ENCODE peak calls at places on chromosomes 7 and 10, in eight cellular contexts. C, B, O, V, L, A, U and E are unnamed samples.

GRCh38 chr10:30803901-30804322 is 174.4 kb upstream of the LYZL2 start:
- DNase-seq in B (no peak), V (peak), C (peak), U (no peak), L (peak), A (no peak), O (peak), E (no peak)

GRCh38 chr7:97025983-97026704 is 1.5 kb upstream of the DLX5 start:
- DNase-seq in U (no peak), A (peak), C (peak), O (no peak), B (no peak), L (no peak), V (no peak), E (no peak)

GRCh38 chr10:3397231-3397630 is 224.6 kb upstream of the PITRM1 start:
- DNase-seq in O (peak), A (no peak), C (peak), L (no peak), V (no peak), B (no peak), U (no peak), E (no peak)

GRCh38 chr10:68628576-68629127 is 68.5 kb downstream of the TET1 start:
- DNase-seq in V (peak), O (peak), A (no peak), U (peak), L (no peak), C (no peak), B (no peak), E (no peak)

GRCh38 chr10:131858583-131859340 is 42.0 kb upstream of the PPP2R2D start:
- DNase-seq in A (no peak), V (no peak), U (no peak), L (no peak), O (no peak), C (no peak), B (no peak), E (no peak)

GRCh38 chr10:47296111-47296894 is 3.7 kb upstream of the GDF10 start:
- DNase-seq in C (no peak), L (no peak), U (no peak), O (no peak), V (peak), B (no peak), A (no peak), E (no peak)

GRCh38 chr10:78925800-78926319 is 142.9 kb upstream of the ZMIZ1 start:
- DNase-seq in L (peak), U (no peak), C (peak), A (no peak), B (no peak), V (peak), O (peak), E (peak)

GRCh38 chr10:113007343-113007771 is 57.3 kb downstream of the TCF7L2 start:
- DNase-seq in C (no peak), O (no peak), V (no peak), U (peak), B (peak), L (no peak), A (no peak), E (no peak)

GRCh38 chr7:4823442-4824119 is 38.2 kb downstream of the PAPOLB start:
- DNase-seq in C (no peak), V (no peak), A (no peak), L (no peak), O (no peak), U (no peak), B (no peak), E (no peak)

GRCh38 chr7:135359633-135360032 is 126.0 kb downstream of the STRA8 start:
- DNase-seq in C (no peak), L (no peak), U (no peak), B (no peak), V (peak), A (no peak), O (no peak), E (no peak)

GRCh38 chr7:80018941-80019808 is 115.5 kb upstream of the GNAI1 start:
- DNase-seq in C (peak), V (peak), O (peak), A (peak), L (peak), B (peak), U (peak), E (no peak)

GRCh38 chr7:98107313-98107691 is 640 bp downstream of the LMTK2 start:
- DNase-seq in O (no peak), C (peak), B (no peak), V (peak), A (peak), L (peak), U (peak), E (no peak)

GRCh38 chr10:51804861-51805260 is 105.5 kb upstream of the CSTF2T start:
- DNase-seq in O (peak), U (no peak), B (no peak), C (peak), A (no peak), L (peak), V (peak), E (no peak)

GRCh38 chr10:34866848-34867247 is 51.8 kb upstream of the PARD3 start:
- DNase-seq in U (no peak), O (no peak), A (peak), C (no peak), L (no peak), B (no peak), V (no peak), E (no peak)

GRCh38 chr10:129426670-129427069 is 40.4 kb upstream of the MGMT start:
- DNase-seq in V (no peak), L (no peak), A (no peak), O (no peak), C (no peak), U (no peak), B (no peak), E (no peak)
- H3K4me2 ChIP-seq in V (no peak), L (no peak), A (no peak), O (no peak), C (no peak), U (no peak), B (no peak), E (no peak)

DNA sequence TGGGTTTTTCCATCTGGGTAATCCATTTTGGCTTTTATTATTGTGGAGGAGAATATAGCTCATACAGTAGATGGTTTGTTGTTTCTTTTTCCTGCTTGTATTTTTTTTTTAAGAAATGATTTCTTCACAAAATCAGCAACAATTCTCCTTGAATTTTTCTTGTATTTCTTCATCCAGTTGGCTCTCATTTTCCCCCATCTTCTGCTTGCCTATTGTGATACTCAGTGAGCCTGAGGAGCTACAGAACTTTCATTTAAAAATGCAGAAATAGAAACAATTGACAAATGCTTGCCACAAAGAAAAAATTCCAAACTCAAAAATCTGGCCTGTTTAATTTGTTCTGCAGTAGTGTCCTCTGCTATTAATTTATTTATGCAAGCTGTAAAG is 90.4 kb upstream of the OIT3 start:
- DNase-seq in O (peak), B (no peak), U (no peak), V (no peak), A (no peak), L (no peak), C (peak), E (no peak)
- H3K4me2 ChIP-seq in O (peak), B (no peak), U (no peak), V (peak), A (no peak), L (no peak), C (peak), E (no peak)

GRCh38 chr7:77531038-77531437 is 6.1 kb upstream of the PTPN12 start:
- DNase-seq in O (no peak), C (no peak), V (no peak), A (no peak), L (no peak), B (no peak), U (no peak), E (no peak)
- H3K4me2 ChIP-seq in O (no peak), C (no peak), V (no peak), A (no peak), L (no peak), B (no peak), U (no peak), E (no peak)

GRCh38 chr7:32119790-32120196 is 49.6 kb upstream of the PDE1C start:
- DNase-seq in B (no peak), L (no peak), O (no peak), U (no peak), V (no peak), C (no peak), A (no peak), E (no peak)

GRCh38 chr7:32117837-32118236 is 47.6 kb upstream of the PDE1C start:
- DNase-seq in L (no peak), B (no peak), V (no peak), A (no peak), C (peak), O (peak), U (no peak), E (no peak)

GRCh38 chr7:32116436-32116835 is 46.2 kb upstream of the PDE1C start:
- DNase-seq in L (peak), A (no peak), O (no peak), B (no peak), C (no peak), U (no peak), V (no peak), E (no peak)

GRCh38 chr7:32115831-32116230 is 45.6 kb upstream of the PDE1C start:
- DNase-seq in A (no peak), B (no peak), C (peak), O (peak), U (no peak), L (peak), V (no peak), E (peak)
- H3K4me2 ChIP-seq in A (no peak), B (no peak), C (no peak), O (no peak), U (no peak), L (peak), V (no peak), E (no peak)

GRCh38 chr7:111091623-111092370 is 870 bp downstream of the LRRN3 start:
- DNase-seq in B (no peak), V (no peak), C (no peak), U (no peak), L (no peak), O (no peak), A (peak), E (no peak)

GRCh38 chr7:111092406-111093160 is 1.7 kb downstream of the LRRN3 start:
- DNase-seq in U (peak), B (no peak), O (no peak), C (no peak), A (no peak), V (no peak), L (no peak), E (no peak)

GRCh38 chr7:111090834-111091233 is at the start of gene LRRN3:
- DNase-seq in B (no peak), O (peak), U (no peak), V (peak), L (no peak), C (peak), A (peak), E (no peak)

GRCh38 chr7:111088328-111088727 is 2.6 kb upstream of the LRRN3 start:
- DNase-seq in O (no peak), U (no peak), V (no peak), C (no peak), L (no peak), A (no peak), B (no peak), E (no peak)

GRCh38 chr7:111089822-111090426 is 1.0 kb upstream of the LRRN3 start:
- DNase-seq in V (peak), A (peak), L (peak), U (peak), B (peak), O (peak), C (peak), E (peak)
- H3K4me2 ChIP-seq in V (no peak), A (no peak), L (no peak), U (no peak), B (no peak), O (no peak), C (no peak), E (no peak)

GRCh38 chr10:110458583-110458920 is 39.2 kb upstream of the DUSP5 start:
- DNase-seq in B (no peak), C (no peak), L (no peak), V (no peak), U (peak), A (no peak), O (no peak), E (no peak)
- H3K4me2 ChIP-seq in B (peak), C (no peak), L (no peak), V (no peak), U (peak), A (no peak), O (no peak), E (no peak)

DNA sequence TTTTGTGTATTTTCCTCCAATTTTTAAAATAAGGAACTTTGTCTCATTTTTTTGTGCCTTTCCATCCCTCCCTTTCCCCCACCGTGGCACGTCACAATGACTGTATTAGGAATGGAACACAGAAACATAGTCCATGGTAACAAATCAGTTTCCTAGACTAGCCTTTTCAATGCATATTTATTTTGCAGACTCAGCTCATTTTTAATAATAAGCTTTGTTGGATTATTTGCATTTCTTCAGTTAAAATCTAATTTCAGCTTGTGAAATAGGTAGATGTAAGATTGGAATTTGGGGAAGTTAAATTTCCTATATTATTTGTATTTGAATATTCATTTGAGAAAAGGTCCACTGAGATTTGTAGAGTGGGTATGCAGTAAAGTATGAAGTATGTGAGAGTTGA is 81.0 kb downstream of the ADD3 start:
- DNase-seq in L (no peak), O (no peak), V (no peak), B (no peak), A (no peak), U (no peak), C (no peak), E (no peak)
- H3K4me2 ChIP-seq in L (no peak), O (no peak), V (no peak), B (no peak), A (no peak), U (no peak), C (no peak), E (no peak)

GRCh38 chr10:74022941-74023629 is 25.2 kb downstream of the VCL start:
- DNase-seq in O (no peak), L (no peak), V (no peak), A (no peak), B (no peak), C (no peak), U (no peak), E (no peak)
- H3K4me2 ChIP-seq in O (peak), L (no peak), V (peak), A (no peak), B (no peak), C (peak), U (no peak), E (no peak)

GRCh38 chr10:27369832-27370231 is 129.2 kb upstream of the ACBD5 start:
- DNase-seq in C (peak), V (peak), B (no peak), O (no peak), A (no peak), U (no peak), L (no peak), E (no peak)
- H3K4me2 ChIP-seq in C (no peak), V (no peak), B (no peak), O (no peak), A (no peak), U (no peak), L (no peak), E (no peak)